ENCODE peak calls at places on chromosomes 7 and 10, in four cellular contexts. F, T, E and A are unnamed samples.
A peak's percentile ranks its signal among the peaks of the same experiment; 100 is the strongest.

GRCh38 chr10:5478694-5479305 is 20.6 kb downstream of the CALML5 start:
- DNase-seq in T (no peak), E (no peak), F (no peak), A (no peak)

GRCh38 chr7:12403287-12404181 is at the start of gene VWDE:
- DNase-seq in E (no peak), F (peak; percentile 3), T (peak; percentile 39), A (no peak)

GRCh38 chr7:142376356-142376997 is 118.6 kb upstream of the PRSS58 start:
- DNase-seq in F (no peak), T (peak; percentile 18), E (no peak), A (no peak)

GRCh38 chr10:21726601-21727295 is 192.7 kb downstream of the MLLT10 start:
- DNase-seq in F (no peak), T (peak; percentile 35), E (no peak), A (no peak)

GRCh38 chr7:9890092-9890491 is 1083.6 kb upstream of the PHF14 start:
- DNase-seq in F (no peak), T (no peak), E (no peak), A (peak; percentile 7)

GRCh38 chr7:11130012-11130411 is 156.3 kb downstream of the PHF14 start:
- DNase-seq in E (no peak), T (peak; percentile 76), F (no peak), A (no peak)

GRCh38 chr10:22824984-22825383 is 102.9 kb upstream of the ARMC3 start:
- DNase-seq in T (peak; percentile 90), E (no peak), F (no peak), A (no peak)

GRCh38 chr10:43093423-43094090 is 16.7 kb downstream of the RET start:
- DNase-seq in F (no peak), E (no peak), T (no peak), A (no peak)

GRCh38 chr7:99372275-99373085 is 2.0 kb upstream of the ARPC1B start:
- DNase-seq in E (no peak), T (peak; percentile 45), F (no peak), A (no peak)

GRCh38 chr10:21273400-21273968 is 252.0 kb downstream of the SKIDA1 start:
- DNase-seq in F (no peak), T (peak; percentile 13), E (no peak), A (no peak)

GRCh38 chr10:121437596-121437995 is 160.6 kb downstream of the FGFR2 start:
- DNase-seq in E (peak; percentile 18), F (no peak), T (no peak), A (no peak)

GRCh38 chr10:729213-729612 is 39.7 kb upstream of the DIP2C start:
- DNase-seq in F (no peak), T (no peak), E (no peak), A (no peak)

GRCh38 chr7:77570330-77571011 is 33.4 kb downstream of the PTPN12 start:
- DNase-seq in E (no peak), T (peak; percentile 87), F (no peak), A (no peak)

GRCh38 chr10:74035324-74035723 is 37.4 kb downstream of the VCL start:
- DNase-seq in T (peak; percentile 50), E (no peak), F (no peak), A (no peak)

GRCh38 chr7:140122975-140123374 is 53.8 kb downstream of the KDM7A start:
- DNase-seq in T (peak; percentile 11), F (no peak), E (no peak), A (no peak)

GRCh38 chr7:45088146-45088701 is 545 bp downstream of the NACAD start:
- DNase-seq in T (no peak), F (no peak), E (no peak), A (no peak)

GRCh38 chr7:45661302-45661995 is 87.3 kb downstream of the ADCY1 start:
- DNase-seq in T (no peak), E (no peak), F (no peak), A (no peak)

GRCh38 chr10:34200355-34200901 is 614.7 kb downstream of the PARD3 start:
- DNase-seq in F (no peak), T (no peak), E (no peak), A (no peak)

GRCh38 chr10:85922363-85923129 is 444.0 kb downstream of the GRID1 start:
- DNase-seq in E (no peak), T (peak; percentile 2), F (no peak), A (no peak)

GRCh38 chr7:111238891-111239290 is 148.0 kb downstream of the LRRN3 start:
- DNase-seq in T (peak; percentile 79), E (no peak), F (no peak), A (no peak)

GRCh38 chr7:96486681-96487080 is 164.8 kb upstream of the SLC25A13 start:
- DNase-seq in F (no peak), T (no peak), E (no peak), A (no peak)

GRCh38 chr7:110522751-110523200 is 568.2 kb upstream of the LRRN3 start:
- DNase-seq in F (no peak), E (no peak), T (peak; percentile 43), A (no peak)

GRCh38 chr7:116582806-116583444 is 58.1 kb downstream of the CAV1 start:
- DNase-seq in T (peak; percentile 52), E (peak; percentile 28), F (no peak), A (no peak)

GRCh38 chr10:128867819-128868218 is 599.2 kb upstream of the MGMT start:
- DNase-seq in T (no peak), E (no peak), F (no peak), A (no peak)

GRCh38 chr7:16840094-16840493 is 35.3 kb upstream of the AGR2 start:
- DNase-seq in F (no peak), T (no peak), E (no peak), A (no peak)

GRCh38 chr7:3244241-3244814 is 56.7 kb upstream of the SDK1 start:
- DNase-seq in E (no peak), T (peak; percentile 91), F (no peak), A (no peak)

GRCh38 chr7:27339478-27339877 is 96.9 kb downstream of the EVX1 start:
- DNase-seq in T (no peak), F (no peak), E (no peak), A (no peak)

GRCh38 chr7:30169585-30169978 is 34.8 kb downstream of the MTURN start:
- DNase-seq in T (peak; percentile 61), E (peak; percentile 34), F (no peak), A (no peak)

GRCh38 chr10:114172776-114173555 is 1.0 kb downstream of the CCDC186 start:
- DNase-seq in F (no peak), E (no peak), T (no peak), A (no peak)

GRCh38 chr10:71244638-71245419 is 32.5 kb downstream of the UNC5B start:
- DNase-seq in F (no peak), T (peak; percentile 76), E (peak; percentile 60), A (no peak)

GRCh38 chr10:48187713-48188541 is 86.6 kb downstream of the FRMPD2 start:
- DNase-seq in T (no peak), F (no peak), E (no peak), A (no peak)

GRCh38 chr10:119726291-119727261 is 726 bp downstream of the INPP5F start:
- DNase-seq in F (no peak), T (no peak), E (no peak), A (no peak)

GRCh38 chr10:68558478-68558877 is 1.7 kb upstream of the TET1 start:
- DNase-seq in E (no peak), T (no peak), F (no peak), A (no peak)

GRCh38 chr10:2146079-2146478 is 408.8 kb upstream of the ADARB2 start:
- DNase-seq in F (no peak), T (no peak), E (no peak), A (no peak)

GRCh38 chr7:50283206-50283605 is 21.3 kb upstream of the IKZF1 start:
- DNase-seq in E (no peak), T (no peak), F (no peak), A (no peak)

DNA sequence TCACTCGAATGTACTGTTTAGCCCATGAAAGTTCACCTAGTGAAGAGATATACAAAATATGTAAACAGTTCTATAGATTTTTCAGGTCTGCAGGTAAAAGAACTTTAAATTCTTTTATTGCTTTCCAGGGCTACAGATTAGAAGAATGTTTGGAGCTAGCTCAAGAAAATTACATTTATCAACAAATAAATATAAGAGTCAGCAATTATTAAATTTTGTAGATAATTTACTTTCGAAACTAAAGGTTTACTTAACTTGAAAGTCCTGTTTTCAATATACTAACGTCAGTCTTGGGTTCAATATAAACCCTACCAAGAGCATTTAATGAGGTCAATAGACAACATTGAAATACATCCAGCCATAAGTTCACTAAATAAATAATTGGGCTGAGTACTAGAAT is 37.0 kb downstream of the HEPACAM2 start:
- DNase-seq in F (no peak), E (no peak), T (no peak), A (no peak)
- H3K27ac ChIP-seq in F (no peak overlapping the region), E (no peak overlapping the region), T (no peak overlapping the region), A (no peak overlapping the region)

DNA sequence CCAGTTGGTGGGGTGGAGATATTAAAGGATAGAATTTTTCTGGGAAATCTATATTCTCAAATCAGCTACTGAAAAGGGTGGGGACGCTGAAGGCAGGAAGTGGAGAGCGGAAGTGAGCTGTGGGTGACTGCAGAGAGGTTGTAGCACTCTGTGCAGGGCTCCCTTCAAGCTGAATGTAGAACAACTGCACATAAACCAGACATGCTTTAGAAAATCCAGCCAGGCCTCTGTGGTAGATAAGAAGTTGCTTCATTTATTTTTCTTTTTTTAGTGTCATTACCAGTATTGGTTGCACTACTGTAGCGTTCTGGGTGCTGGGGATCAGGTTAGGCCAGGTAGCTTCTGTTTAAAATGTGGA is 127.8 kb downstream of the CELF2 start:
- DNase-seq in F (peak; percentile 49), E (no peak), T (no peak), A (no peak)
- H3K4me3 ChIP-seq in F (peak overlapping the region; percentile 38), E (no peak overlapping the region), T (no peak overlapping the region), A (no peak overlapping the region)

DNA sequence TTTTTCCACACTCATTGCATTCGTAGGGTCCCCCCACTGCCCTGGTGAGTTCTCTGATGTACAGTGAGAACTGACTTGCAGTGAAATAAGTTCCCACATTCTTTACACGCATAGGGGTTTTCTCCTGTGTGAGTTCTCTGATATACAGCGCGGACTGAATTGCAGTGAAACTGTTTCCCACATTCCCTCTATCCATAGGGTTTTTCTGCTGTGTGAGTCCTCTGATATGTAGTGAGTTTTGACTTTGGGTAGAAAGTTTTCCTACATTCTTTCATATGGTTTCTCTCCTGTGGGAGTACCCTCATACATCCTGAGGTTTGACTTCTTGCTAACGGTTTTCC is 147.0 kb downstream of the GLRX3 start:
- DNase-seq in F (no peak), E (no peak), T (no peak), A (no peak)
- H3K9me3 ChIP-seq in F (peaks cover 48% of the 10 kb centered on the region), E (peaks cover 80% of the 10 kb centered on the region), T (no peaks in the 10 kb centered on the region), A (peaks cover 24% of the 10 kb centered on the region)

DNA sequence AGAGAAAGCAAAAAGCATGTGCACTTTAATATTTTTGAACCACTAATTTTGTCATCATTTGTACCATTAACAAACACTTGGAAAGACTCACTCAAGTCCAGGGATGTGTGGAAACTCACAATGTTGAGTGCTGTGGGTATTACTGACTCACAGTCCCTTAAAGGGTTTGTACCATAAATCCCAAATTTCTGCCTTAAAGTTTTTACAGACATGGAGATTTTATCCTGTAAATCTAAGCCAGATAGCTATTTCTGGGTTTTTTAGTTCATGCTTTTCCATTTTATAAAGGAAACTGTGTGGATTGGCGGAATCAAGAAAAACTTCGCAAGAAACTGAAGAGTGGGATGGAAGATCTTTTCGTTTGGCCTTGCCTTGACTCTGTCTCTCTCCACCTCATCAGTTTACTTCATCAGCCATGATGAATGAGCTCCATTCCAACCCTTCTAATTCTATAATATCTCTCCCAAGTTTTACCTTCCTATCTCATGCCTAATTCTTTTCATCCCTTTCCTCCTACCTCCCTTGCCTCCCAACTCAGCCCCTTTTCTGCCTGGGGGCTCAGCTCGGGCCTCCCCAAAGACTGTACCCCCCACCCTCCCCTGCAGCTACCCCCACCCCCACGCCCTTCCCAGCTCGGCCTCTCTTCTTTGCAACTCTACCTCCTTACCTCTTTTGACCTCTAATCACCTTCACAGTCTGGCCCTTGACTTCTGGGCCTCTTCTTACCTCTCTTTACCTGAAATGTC is 218.5 kb upstream of the MKLN1 start:
- DNase-seq in T (peak; percentile 26), F (no peak), E (no peak), A (no peak)
- H3K27ac ChIP-seq in T (peak overlapping the region; percentile 97), F (peak overlapping the region; percentile 99), E (peak overlapping the region; percentile 96), A (no peak overlapping the region)